ENCODE peak calls at places on chromosome 14, in ten cellular contexts. One of them, this sample, is unnamed.

GRCh38 chr14:92404938-92405337 is 82.0 kb downstream of the SLC24A4 start:
- DNase-seq in A549: no peak
- DNase-seq in GM23338: no peak
- DNase-seq in GM10248: no peak
- DNase-seq in keratinocyte: no peak
- DNase-seq in GM13976: no peak
- DNase-seq in AG04450: no peak
- DNase-seq in upper lobe of left lung: no peak
- DNase-seq in astrocyte of the spinal cord: no peak
- DNase-seq in nephron progenitor cell: no peak
- DNase-seq in this sample: no peak

GRCh38 chr14:44897041-44897843 is 64.5 kb downstream of the KLHL28 start:
- DNase-seq in nephron progenitor cell: peak
- DNase-seq in A549: peak
- DNase-seq in GM10248: peak
- DNase-seq in AG04450: peak
- DNase-seq in astrocyte of the spinal cord: peak
- DNase-seq in keratinocyte: peak
- DNase-seq in GM23338: peak
- DNase-seq in upper lobe of left lung: peak
- DNase-seq in GM13976: peak
- DNase-seq in this sample: peak

GRCh38 chr14:63006515-63006914 is 38.7 kb downstream of the KCNH5 start:
- DNase-seq in nephron progenitor cell: no peak
- DNase-seq in GM10248: no peak
- DNase-seq in AG04450: no peak
- DNase-seq in GM23338: no peak
- DNase-seq in A549: no peak
- DNase-seq in keratinocyte: no peak
- DNase-seq in astrocyte of the spinal cord: no peak
- DNase-seq in GM13976: no peak
- DNase-seq in upper lobe of left lung: no peak
- DNase-seq in this sample: no peak

GRCh38 chr14:65594153-65594881 is 181.8 kb downstream of the FUT8 start:
- DNase-seq in keratinocyte: no peak
- DNase-seq in GM10248: no peak
- DNase-seq in astrocyte of the spinal cord: no peak
- DNase-seq in GM23338: no peak
- DNase-seq in upper lobe of left lung: peak
- DNase-seq in AG04450: no peak
- DNase-seq in GM13976: no peak
- DNase-seq in A549: peak
- DNase-seq in nephron progenitor cell: peak
- DNase-seq in this sample: no peak

GRCh38 chr14:22532345-22533056 is 56.5 kb downstream of the DAD1 start:
- DNase-seq in astrocyte of the spinal cord: peak
- DNase-seq in GM23338: no peak
- DNase-seq in upper lobe of left lung: no peak
- DNase-seq in keratinocyte: no peak
- DNase-seq in A549: no peak
- DNase-seq in nephron progenitor cell: no peak
- DNase-seq in GM10248: no peak
- DNase-seq in AG04450: no peak
- DNase-seq in GM13976: no peak
- DNase-seq in this sample: no peak

GRCh38 chr14:67508973-67509372 is 20.5 kb upstream of the TMEM229B start:
- DNase-seq in nephron progenitor cell: no peak
- DNase-seq in astrocyte of the spinal cord: no peak
- DNase-seq in GM13976: no peak
- DNase-seq in upper lobe of left lung: no peak
- DNase-seq in keratinocyte: no peak
- DNase-seq in GM10248: no peak
- DNase-seq in AG04450: no peak
- DNase-seq in GM23338: no peak
- DNase-seq in A549: no peak
- DNase-seq in this sample: no peak

GRCh38 chr14:104436047-104436531 is 143.5 kb upstream of the C14orf180 start:
- DNase-seq in GM10248: peak
- DNase-seq in AG04450: no peak
- DNase-seq in GM13976: peak
- DNase-seq in keratinocyte: no peak
- DNase-seq in nephron progenitor cell: no peak
- DNase-seq in upper lobe of left lung: peak
- DNase-seq in astrocyte of the spinal cord: peak
- DNase-seq in GM23338: peak
- DNase-seq in A549: no peak
- DNase-seq in this sample: peak

GRCh38 chr14:67577181-67577580 is 22.9 kb downstream of the PIGH start:
- DNase-seq in GM10248: no peak
- DNase-seq in nephron progenitor cell: no peak
- DNase-seq in GM13976: no peak
- DNase-seq in AG04450: no peak
- DNase-seq in A549: no peak
- DNase-seq in astrocyte of the spinal cord: no peak
- DNase-seq in upper lobe of left lung: no peak
- DNase-seq in keratinocyte: no peak
- DNase-seq in GM23338: no peak
- DNase-seq in this sample: no peak

GRCh38 chr14:27995688-27996087 is 770.9 kb upstream of the FOXG1 start:
- DNase-seq in GM10248: no peak
- DNase-seq in upper lobe of left lung: peak
- DNase-seq in AG04450: no peak
- DNase-seq in GM13976: no peak
- DNase-seq in keratinocyte: no peak
- DNase-seq in GM23338: peak
- DNase-seq in A549: no peak
- DNase-seq in nephron progenitor cell: no peak
- DNase-seq in astrocyte of the spinal cord: no peak
- DNase-seq in this sample: no peak

GRCh38 chr14:95323917-95324316 is 4.2 kb upstream of the CLMN start:
- DNase-seq in GM13976: no peak
- DNase-seq in nephron progenitor cell: no peak
- DNase-seq in upper lobe of left lung: no peak
- DNase-seq in AG04450: no peak
- DNase-seq in GM23338: no peak
- DNase-seq in A549: no peak
- DNase-seq in GM10248: no peak
- DNase-seq in astrocyte of the spinal cord: no peak
- DNase-seq in keratinocyte: no peak
- DNase-seq in this sample: no peak

GRCh38 chr14:89344871-89345270 is 72.2 kb downstream of the FOXN3 start:
- DNase-seq in A549: no peak
- DNase-seq in upper lobe of left lung: no peak
- DNase-seq in keratinocyte: no peak
- DNase-seq in GM13976: no peak
- DNase-seq in nephron progenitor cell: no peak
- DNase-seq in AG04450: no peak
- DNase-seq in GM10248: no peak
- DNase-seq in GM23338: no peak
- DNase-seq in astrocyte of the spinal cord: no peak
- DNase-seq in this sample: no peak

DNA sequence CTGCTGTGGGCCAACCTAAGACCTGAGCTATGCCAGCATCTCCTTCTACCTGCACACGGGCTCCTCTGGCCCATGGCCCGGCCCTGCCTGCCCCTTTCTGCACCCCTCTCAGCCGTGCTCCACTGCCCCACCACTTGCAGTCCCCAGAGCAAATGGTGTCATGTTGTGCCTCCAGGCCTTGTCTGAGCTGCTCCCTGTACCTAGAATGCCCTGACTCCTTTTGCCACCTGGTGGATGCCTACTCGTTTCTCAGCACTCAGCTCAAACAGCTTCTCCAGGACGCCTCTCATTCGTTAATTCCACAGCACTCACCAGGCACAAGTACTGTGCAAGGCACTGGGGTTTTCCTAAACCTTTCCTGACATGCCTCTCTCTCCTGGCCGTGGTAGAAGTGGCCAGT is 63.2 kb upstream of the PNMA1 start:
- DNase-seq in GM13976: no peak
- DNase-seq in upper lobe of left lung: peak
- DNase-seq in GM23338: no peak
- DNase-seq in keratinocyte: no peak
- DNase-seq in AG04450: no peak
- DNase-seq in nephron progenitor cell: no peak
- DNase-seq in A549: no peak
- DNase-seq in astrocyte of the spinal cord: no peak
- DNase-seq in GM10248: no peak
- DNase-seq in this sample: no peak
- TF ChIP-seq CTCF in GM13976: no peak
- TF ChIP-seq CTCF in upper lobe of left lung: no peak
- TF ChIP-seq CTCF in GM23338: no peak
- TF ChIP-seq CTCF in keratinocyte: peak
- TF ChIP-seq CTCF in AG04450: no peak
- TF ChIP-seq CTCF in nephron progenitor cell: no peak
- TF ChIP-seq CTCF in A549: no peak
- TF ChIP-seq CTCF in astrocyte of the spinal cord: no peak
- TF ChIP-seq CTCF in GM10248: no peak
- TF ChIP-seq CTCF in this sample: no peak

DNA sequence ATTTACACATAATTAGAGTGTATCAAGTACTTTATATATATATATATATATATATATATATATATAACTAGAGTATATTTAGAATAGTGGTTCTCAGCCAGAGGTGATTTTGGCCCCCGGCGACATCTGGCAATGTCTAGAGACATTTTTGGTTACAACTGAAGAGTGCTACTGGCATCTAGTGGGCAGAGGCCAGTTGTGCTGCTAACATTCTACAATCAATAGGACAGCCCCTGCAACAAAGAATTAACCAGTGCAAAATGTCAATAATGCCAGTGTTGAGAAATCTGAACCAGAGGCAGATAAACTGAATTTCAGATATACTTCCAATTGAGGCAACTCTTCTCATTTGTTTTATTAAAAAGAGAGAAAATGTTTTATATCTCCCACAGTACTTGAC is 8.9 kb downstream of the GTF2A1 start:
- DNase-seq in GM10248: no peak
- DNase-seq in upper lobe of left lung: peak
- DNase-seq in A549: peak
- DNase-seq in keratinocyte: no peak
- DNase-seq in astrocyte of the spinal cord: peak
- DNase-seq in GM13976: no peak
- DNase-seq in GM23338: peak
- DNase-seq in nephron progenitor cell: no peak
- DNase-seq in AG04450: no peak
- DNase-seq in this sample: no peak
- TF ChIP-seq CTCF in GM10248: peak
- TF ChIP-seq CTCF in upper lobe of left lung: peak
- TF ChIP-seq CTCF in A549: peak
- TF ChIP-seq CTCF in keratinocyte: peak
- TF ChIP-seq CTCF in astrocyte of the spinal cord: peak
- TF ChIP-seq CTCF in GM13976: peak
- TF ChIP-seq CTCF in GM23338: no peak
- TF ChIP-seq CTCF in nephron progenitor cell: peak
- TF ChIP-seq CTCF in AG04450: peak
- TF ChIP-seq CTCF in this sample: peak

GRCh38 chr14:30209136-30209535 is 281.5 kb upstream of the PRKD1 start:
- DNase-seq in nephron progenitor cell: no peak
- DNase-seq in upper lobe of left lung: no peak
- DNase-seq in GM23338: no peak
- DNase-seq in keratinocyte: no peak
- DNase-seq in A549: no peak
- DNase-seq in GM10248: no peak
- DNase-seq in astrocyte of the spinal cord: no peak
- DNase-seq in AG04450: no peak
- DNase-seq in GM13976: no peak
- DNase-seq in this sample: no peak

GRCh38 chr14:30211326-30211725 is 283.7 kb upstream of the PRKD1 start:
- DNase-seq in GM10248: no peak
- DNase-seq in upper lobe of left lung: no peak
- DNase-seq in keratinocyte: no peak
- DNase-seq in astrocyte of the spinal cord: peak
- DNase-seq in A549: no peak
- DNase-seq in AG04450: no peak
- DNase-seq in GM23338: no peak
- DNase-seq in nephron progenitor cell: no peak
- DNase-seq in GM13976: no peak
- DNase-seq in this sample: no peak

GRCh38 chr14:30210630-30211029 is 283.0 kb upstream of the PRKD1 start:
- DNase-seq in upper lobe of left lung: no peak
- DNase-seq in keratinocyte: no peak
- DNase-seq in A549: no peak
- DNase-seq in GM23338: no peak
- DNase-seq in GM13976: no peak
- DNase-seq in astrocyte of the spinal cord: peak
- DNase-seq in AG04450: no peak
- DNase-seq in GM10248: no peak
- DNase-seq in nephron progenitor cell: no peak
- DNase-seq in this sample: no peak

GRCh38 chr14:30214014-30214413 is 286.4 kb upstream of the PRKD1 start:
- DNase-seq in astrocyte of the spinal cord: peak
- DNase-seq in AG04450: no peak
- DNase-seq in A549: no peak
- DNase-seq in GM23338: no peak
- DNase-seq in GM13976: no peak
- DNase-seq in GM10248: no peak
- DNase-seq in upper lobe of left lung: no peak
- DNase-seq in keratinocyte: no peak
- DNase-seq in nephron progenitor cell: no peak
- DNase-seq in this sample: no peak

DNA sequence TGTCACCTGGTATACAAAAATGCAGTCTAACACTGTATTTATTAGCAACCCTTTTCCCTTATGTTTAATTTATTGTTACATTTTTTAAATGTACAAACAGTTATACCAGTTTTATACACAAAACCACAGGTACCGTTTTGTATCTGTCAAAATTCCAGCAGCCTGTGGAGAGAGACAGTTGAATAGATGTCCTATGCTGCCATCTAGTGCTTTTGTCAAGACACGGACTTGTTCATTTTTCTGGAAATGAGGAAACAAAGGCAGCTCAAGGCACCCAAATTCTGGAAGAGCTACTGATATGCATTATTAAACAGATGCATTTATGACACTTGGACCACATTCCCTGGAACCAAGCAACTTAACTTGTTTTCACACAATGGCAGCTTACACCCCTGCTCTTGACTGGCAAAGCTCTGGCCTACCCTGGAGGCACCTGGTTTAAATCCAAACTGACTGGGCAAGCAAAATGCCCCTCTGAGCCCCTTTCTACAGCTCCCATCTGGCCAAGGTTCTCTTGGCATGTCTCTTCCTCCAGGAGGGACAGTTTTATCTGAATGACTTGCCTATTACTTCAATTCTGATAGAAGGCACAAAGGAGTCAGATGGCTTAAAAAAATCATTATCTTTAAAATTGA is 286.9 kb upstream of the PRKD1 start:
- DNase-seq in keratinocyte: no peak
- DNase-seq in astrocyte of the spinal cord: peak
- DNase-seq in GM23338: peak
- DNase-seq in AG04450: peak
- DNase-seq in upper lobe of left lung: no peak
- DNase-seq in GM13976: peak
- DNase-seq in A549: peak
- DNase-seq in GM10248: peak
- DNase-seq in nephron progenitor cell: peak
- DNase-seq in this sample: peak
- TF ChIP-seq CTCF in keratinocyte: peak
- TF ChIP-seq CTCF in astrocyte of the spinal cord: peak
- TF ChIP-seq CTCF in GM23338: peak
- TF ChIP-seq CTCF in AG04450: peak
- TF ChIP-seq CTCF in upper lobe of left lung: peak
- TF ChIP-seq CTCF in GM13976: no peak
- TF ChIP-seq CTCF in A549: peak
- TF ChIP-seq CTCF in GM10248: peak
- TF ChIP-seq CTCF in nephron progenitor cell: peak
- TF ChIP-seq CTCF in this sample: peak

GRCh38 chr14:33475623-33476022 is 475.3 kb downstream of the EGLN3 start:
- DNase-seq in nephron progenitor cell: peak
- DNase-seq in keratinocyte: no peak
- DNase-seq in GM10248: no peak
- DNase-seq in astrocyte of the spinal cord: peak
- DNase-seq in A549: peak
- DNase-seq in GM23338: peak
- DNase-seq in AG04450: no peak
- DNase-seq in upper lobe of left lung: no peak
- DNase-seq in GM13976: no peak
- DNase-seq in this sample: no peak
- TF ChIP-seq CTCF in nephron progenitor cell: peak
- TF ChIP-seq CTCF in keratinocyte: peak
- TF ChIP-seq CTCF in GM10248: no peak
- TF ChIP-seq CTCF in astrocyte of the spinal cord: peak
- TF ChIP-seq CTCF in A549: peak
- TF ChIP-seq CTCF in GM23338: peak
- TF ChIP-seq CTCF in AG04450: peak
- TF ChIP-seq CTCF in upper lobe of left lung: no peak
- TF ChIP-seq CTCF in GM13976: no peak
- TF ChIP-seq CTCF in this sample: peak

This sample was measured in GM13977.